ENCODE peak calls at places on chromosome 6, in seven cellular contexts. One of them, this sample, is unnamed.

GRCh38 chr6:56314683-56315523 is 67.5 kb upstream of the COL21A1 start:
- DNase-seq in NB4: peak
- DNase-seq in nephron progenitor cell: peak
- DNase-seq in fibroblast of lung: peak
- DNase-seq in neural crest cell: peak
- DNase-seq in HFFc6: peak
- DNase-seq in AG10803: peak
- DNase-seq in this sample: peak

GRCh38 chr6:63502165-63502564 is 70.1 kb upstream of the LOC128125822 start:
- DNase-seq in NB4: no peak
- DNase-seq in nephron progenitor cell: no peak
- DNase-seq in fibroblast of lung: no peak
- DNase-seq in neural crest cell: no peak
- DNase-seq in HFFc6: no peak
- DNase-seq in AG10803: no peak
- DNase-seq in this sample: no peak

GRCh38 chr6:6851059-6851658 is 256.6 kb upstream of the RREB1 start:
- DNase-seq in NB4: no peak
- DNase-seq in nephron progenitor cell: no peak
- DNase-seq in fibroblast of lung: peak
- DNase-seq in neural crest cell: no peak
- DNase-seq in HFFc6: peak
- DNase-seq in AG10803: peak
- DNase-seq in this sample: peak

GRCh38 chr6:68710916-68711315 is 75.8 kb downstream of the ADGRB3 start:
- DNase-seq in NB4: no peak
- DNase-seq in nephron progenitor cell: no peak
- DNase-seq in fibroblast of lung: no peak
- DNase-seq in neural crest cell: no peak
- DNase-seq in HFFc6: no peak
- DNase-seq in AG10803: no peak
- DNase-seq in this sample: no peak

GRCh38 chr6:111781055-111781708 is 92.1 kb downstream of the FYN start:
- DNase-seq in NB4: no peak
- DNase-seq in nephron progenitor cell: no peak
- DNase-seq in fibroblast of lung: peak
- DNase-seq in neural crest cell: no peak
- DNase-seq in HFFc6: no peak
- DNase-seq in AG10803: peak
- DNase-seq in this sample: no peak

GRCh38 chr6:3585320-3585935 is 128.6 kb upstream of the SLC22A23 start:
- DNase-seq in NB4: no peak
- DNase-seq in nephron progenitor cell: no peak
- DNase-seq in fibroblast of lung: peak
- DNase-seq in neural crest cell: no peak
- DNase-seq in HFFc6: peak
- DNase-seq in AG10803: peak
- DNase-seq in this sample: peak

GRCh38 chr6:40535784-40536380 is 51.3 kb downstream of the LRFN2 start:
- DNase-seq in NB4: no peak
- DNase-seq in nephron progenitor cell: no peak
- DNase-seq in fibroblast of lung: no peak
- DNase-seq in neural crest cell: no peak
- DNase-seq in HFFc6: no peak
- DNase-seq in AG10803: no peak
- DNase-seq in this sample: no peak

GRCh38 chr6:89359561-89359960 is 7.0 kb upstream of the UBE2J1 start:
- DNase-seq in NB4: peak
- DNase-seq in nephron progenitor cell: no peak
- DNase-seq in fibroblast of lung: no peak
- DNase-seq in neural crest cell: no peak
- DNase-seq in HFFc6: no peak
- DNase-seq in AG10803: no peak
- DNase-seq in this sample: no peak

GRCh38 chr6:33875141-33875581 is 71.4 kb upstream of the MLN start:
- DNase-seq in NB4: no peak
- DNase-seq in nephron progenitor cell: no peak
- DNase-seq in fibroblast of lung: no peak
- DNase-seq in neural crest cell: no peak
- DNase-seq in HFFc6: no peak
- DNase-seq in AG10803: no peak
- DNase-seq in this sample: no peak

GRCh38 chr6:77466055-77467028 is 3.1 kb upstream of the HTR1B start:
- DNase-seq in NB4: peak
- DNase-seq in nephron progenitor cell: peak
- DNase-seq in fibroblast of lung: peak
- DNase-seq in neural crest cell: peak
- DNase-seq in HFFc6: peak
- DNase-seq in AG10803: peak
- DNase-seq in this sample: peak

GRCh38 chr6:286681-287499 is 5.4 kb upstream of the DUSP22 start:
- DNase-seq in NB4: no peak
- DNase-seq in nephron progenitor cell: no peak
- DNase-seq in fibroblast of lung: no peak
- DNase-seq in neural crest cell: no peak
- DNase-seq in HFFc6: no peak
- DNase-seq in AG10803: no peak
- DNase-seq in this sample: no peak

GRCh38 chr6:43120101-43120730 is 44.1 kb downstream of the PTK7 start:
- DNase-seq in NB4: no peak
- DNase-seq in nephron progenitor cell: no peak
- DNase-seq in fibroblast of lung: no peak
- DNase-seq in neural crest cell: no peak
- DNase-seq in HFFc6: no peak
- DNase-seq in AG10803: no peak
- DNase-seq in this sample: no peak

GRCh38 chr6:40915165-40915564 is 123.9 kb downstream of the UNC5CL start:
- DNase-seq in NB4: no peak
- DNase-seq in nephron progenitor cell: no peak
- DNase-seq in fibroblast of lung: no peak
- DNase-seq in neural crest cell: no peak
- DNase-seq in HFFc6: no peak
- DNase-seq in AG10803: no peak
- DNase-seq in this sample: no peak

GRCh38 chr6:41090841-41091761 is 18.3 kb downstream of the NFYA start:
- DNase-seq in NB4: no peak
- DNase-seq in nephron progenitor cell: no peak
- DNase-seq in fibroblast of lung: no peak
- DNase-seq in neural crest cell: no peak
- DNase-seq in HFFc6: no peak
- DNase-seq in AG10803: no peak
- DNase-seq in this sample: no peak

GRCh38 chr6:35027807-35028206 is 113.3 kb downstream of the TCP11 start:
- DNase-seq in NB4: no peak
- DNase-seq in nephron progenitor cell: no peak
- DNase-seq in fibroblast of lung: no peak
- DNase-seq in neural crest cell: no peak
- DNase-seq in HFFc6: no peak
- DNase-seq in AG10803: no peak
- DNase-seq in this sample: no peak

GRCh38 chr6:63904844-63905243 is 269.2 kb downstream of the PHF3 start:
- DNase-seq in NB4: peak
- DNase-seq in nephron progenitor cell: no peak
- DNase-seq in fibroblast of lung: peak
- DNase-seq in neural crest cell: no peak
- DNase-seq in HFFc6: peak
- DNase-seq in AG10803: peak
- DNase-seq in this sample: peak

GRCh38 chr6:11729083-11729482 is 49.5 kb downstream of the ADTRP start:
- DNase-seq in NB4: no peak
- DNase-seq in nephron progenitor cell: no peak
- DNase-seq in fibroblast of lung: no peak
- DNase-seq in neural crest cell: no peak
- DNase-seq in HFFc6: no peak
- DNase-seq in AG10803: no peak
- DNase-seq in this sample: no peak

GRCh38 chr6:144149558-144149893 is 791 bp upstream of the STX11 start:
- DNase-seq in NB4: no peak
- DNase-seq in nephron progenitor cell: no peak
- DNase-seq in fibroblast of lung: no peak
- DNase-seq in neural crest cell: no peak
- DNase-seq in HFFc6: no peak
- DNase-seq in AG10803: no peak
- DNase-seq in this sample: no peak

GRCh38 chr6:81727876-81728517 is 24.5 kb downstream of the TENT5A start:
- DNase-seq in NB4: no peak
- DNase-seq in nephron progenitor cell: no peak
- DNase-seq in fibroblast of lung: no peak
- DNase-seq in neural crest cell: no peak
- DNase-seq in HFFc6: no peak
- DNase-seq in AG10803: no peak
- DNase-seq in this sample: peak

GRCh38 chr6:167839755-167840154 is 13.0 kb downstream of the AFDN start:
- DNase-seq in NB4: no peak
- DNase-seq in nephron progenitor cell: no peak
- DNase-seq in fibroblast of lung: no peak
- DNase-seq in neural crest cell: peak
- DNase-seq in HFFc6: no peak
- DNase-seq in AG10803: no peak
- DNase-seq in this sample: no peak

DNA sequence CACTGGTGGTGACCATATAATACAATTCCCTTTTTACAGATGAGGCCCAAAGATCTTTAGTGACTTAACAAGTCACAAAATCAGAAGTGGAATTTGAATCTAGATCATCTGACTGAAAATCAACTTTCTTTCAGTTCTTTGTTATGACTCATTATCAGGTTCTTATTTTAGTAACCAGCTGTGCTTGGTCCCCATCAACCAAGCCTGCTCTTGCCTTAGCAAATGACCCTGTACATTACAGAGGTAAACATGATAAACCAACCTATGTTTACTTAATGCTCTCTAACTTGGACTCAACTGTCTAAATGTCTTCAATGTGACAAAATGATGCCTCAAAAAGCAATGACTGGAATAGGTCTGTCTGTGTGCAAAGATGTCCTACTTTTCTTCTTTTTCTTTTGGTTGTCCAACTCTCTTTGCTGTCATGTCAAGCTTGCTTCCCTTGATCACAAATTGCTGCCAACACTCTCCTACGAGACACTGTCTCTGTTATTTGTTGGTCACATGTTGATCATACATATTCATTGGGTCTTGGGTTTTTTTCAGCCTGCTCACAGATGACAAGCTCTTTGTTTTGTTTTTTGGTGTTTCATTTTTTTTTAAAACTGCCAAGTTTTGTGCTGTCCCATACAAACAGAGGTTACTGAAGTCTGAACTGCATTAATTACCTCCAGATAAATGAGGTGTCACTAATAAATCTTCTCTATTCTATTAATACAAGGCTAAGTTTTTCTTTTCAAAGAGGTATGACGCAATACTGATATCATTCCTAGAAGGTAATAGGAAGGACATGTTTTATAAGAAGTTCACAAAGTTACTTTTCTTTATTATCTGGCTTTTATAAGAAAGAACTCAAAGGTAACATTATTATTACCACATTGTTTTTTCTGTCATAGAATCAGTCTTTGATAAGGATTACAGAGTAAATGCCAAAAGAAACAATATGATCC is 62.2 kb upstream of the PLN start:
- DNase-seq in NB4: no peak
- DNase-seq in nephron progenitor cell: no peak
- DNase-seq in fibroblast of lung: peak
- DNase-seq in neural crest cell: no peak
- DNase-seq in HFFc6: no peak
- DNase-seq in AG10803: peak
- DNase-seq in this sample: no peak
- TF ChIP-seq CTCF in NB4: no peak
- TF ChIP-seq CTCF in nephron progenitor cell: no peak
- TF ChIP-seq CTCF in fibroblast of lung: no peak
- TF ChIP-seq CTCF in neural crest cell: no peak
- TF ChIP-seq CTCF in HFFc6: no peak
- TF ChIP-seq CTCF in AG10803: no peak
- TF ChIP-seq CTCF in this sample: no peak

GRCh38 chr6:29757282-29757681 is 34.0 kb downstream of the HLA-F start:
- DNase-seq in NB4: no peak
- DNase-seq in nephron progenitor cell: no peak
- DNase-seq in fibroblast of lung: no peak
- DNase-seq in neural crest cell: no peak
- DNase-seq in HFFc6: no peak
- DNase-seq in AG10803: no peak
- DNase-seq in this sample: no peak

GRCh38 chr6:29755295-29755871 is 32.1 kb downstream of the HLA-F start:
- DNase-seq in NB4: no peak
- DNase-seq in nephron progenitor cell: no peak
- DNase-seq in fibroblast of lung: no peak
- DNase-seq in neural crest cell: no peak
- DNase-seq in HFFc6: no peak
- DNase-seq in AG10803: no peak
- DNase-seq in this sample: no peak

GRCh38 chr6:29759457-29759856 is 36.2 kb downstream of the HLA-F start:
- DNase-seq in NB4: no peak
- DNase-seq in nephron progenitor cell: no peak
- DNase-seq in fibroblast of lung: no peak
- DNase-seq in neural crest cell: no peak
- DNase-seq in HFFc6: no peak
- DNase-seq in AG10803: no peak
- DNase-seq in this sample: peak

GRCh38 chr6:29758761-29759160 is 35.5 kb downstream of the HLA-F start:
- DNase-seq in NB4: no peak
- DNase-seq in nephron progenitor cell: no peak
- DNase-seq in fibroblast of lung: no peak
- DNase-seq in neural crest cell: no peak
- DNase-seq in HFFc6: no peak
- DNase-seq in AG10803: no peak
- DNase-seq in this sample: no peak

GRCh38 chr6:29757701-29758293 is 34.6 kb downstream of the HLA-F start:
- DNase-seq in NB4: no peak
- DNase-seq in nephron progenitor cell: no peak
- DNase-seq in fibroblast of lung: no peak
- DNase-seq in neural crest cell: no peak
- DNase-seq in HFFc6: no peak
- DNase-seq in AG10803: no peak
- DNase-seq in this sample: no peak
- TF ChIP-seq CTCF in NB4: no peak
- TF ChIP-seq CTCF in nephron progenitor cell: no peak
- TF ChIP-seq CTCF in fibroblast of lung: no peak
- TF ChIP-seq CTCF in neural crest cell: no peak
- TF ChIP-seq CTCF in HFFc6: no peak
- TF ChIP-seq CTCF in AG10803: no peak
- TF ChIP-seq CTCF in this sample: no peak

DNA sequence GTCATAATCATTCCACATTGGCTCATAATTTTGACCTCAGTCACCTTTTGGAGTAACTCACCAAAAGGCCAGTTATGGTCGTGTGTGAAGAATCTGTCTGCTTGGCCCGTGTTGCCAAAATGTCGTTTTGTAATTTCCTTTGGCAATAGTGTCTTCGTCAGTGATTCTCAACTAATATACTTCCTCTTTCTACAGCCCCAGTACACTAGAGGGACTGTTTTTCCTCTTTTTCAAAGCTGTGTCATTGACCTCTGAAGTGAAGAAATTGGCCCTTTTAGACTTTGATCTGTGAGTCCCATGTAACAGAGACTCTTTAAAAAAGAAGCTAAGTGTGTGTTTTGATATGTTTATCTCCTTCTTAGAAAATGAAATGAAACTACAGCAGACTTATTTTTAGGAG is 5.2 kb downstream of the FOXO3 start:
- DNase-seq in NB4: peak
- DNase-seq in nephron progenitor cell: no peak
- DNase-seq in fibroblast of lung: peak
- DNase-seq in neural crest cell: no peak
- DNase-seq in HFFc6: peak
- DNase-seq in AG10803: peak
- DNase-seq in this sample: peak
- TF ChIP-seq CTCF in NB4: no peak
- TF ChIP-seq CTCF in nephron progenitor cell: no peak
- TF ChIP-seq CTCF in fibroblast of lung: peak
- TF ChIP-seq CTCF in neural crest cell: no peak
- TF ChIP-seq CTCF in HFFc6: peak
- TF ChIP-seq CTCF in AG10803: peak
- TF ChIP-seq CTCF in this sample: no peak

GRCh38 chr6:54992789-54993188 is 146.2 kb downstream of the FAM83B start:
- DNase-seq in NB4: peak
- DNase-seq in nephron progenitor cell: no peak
- DNase-seq in fibroblast of lung: no peak
- DNase-seq in neural crest cell: no peak
- DNase-seq in HFFc6: no peak
- DNase-seq in AG10803: no peak
- DNase-seq in this sample: no peak
- TF ChIP-seq CTCF in NB4: peak
- TF ChIP-seq CTCF in nephron progenitor cell: no peak
- TF ChIP-seq CTCF in fibroblast of lung: no peak
- TF ChIP-seq CTCF in neural crest cell: peak
- TF ChIP-seq CTCF in HFFc6: peak
- TF ChIP-seq CTCF in AG10803: peak
- TF ChIP-seq CTCF in this sample: peak

This sample was measured in MCF 10A.